ENCODE peak calls at places on chromosome 2, in five cellular contexts. B is cardiac muscle cell, K is astrocyte, E is right lobe of liver, D is upper lobe of right lung. R is an unnamed sample.

GRCh38 chr2:207481924-207482323 is 47.8 kb upstream of the CREB1 start:
- DNase-seq in E (no peak), B (no peak), K (no peak), D (no peak), R (no peak)

GRCh38 chr2:239678186-239678490 is 277.3 kb upstream of the HDAC4 start:
- DNase-seq in K (no peak), B (no peak), D (no peak), E (no peak), R (no peak)

GRCh38 chr2:128464456-128464855 is 145.8 kb upstream of the HS6ST1 start:
- DNase-seq in E (no peak), D (no peak), B (no peak), K (no peak), R (no peak)

GRCh38 chr2:20132990-20133535 is 81.6 kb upstream of the LAPTM4A start:
- DNase-seq in E (no peak), D (no peak), K (no peak), B (no peak), R (no peak)

GRCh38 chr2:239625106-239625845 is 224.5 kb upstream of the HDAC4 start:
- DNase-seq in E (no peak), K (no peak), D (no peak), B (no peak), R (no peak)

GRCh38 chr2:78707776-78708386 is 317.6 kb upstream of the REG3G start:
- DNase-seq in E (no peak), K (no peak), D (no peak), B (no peak), R (no peak)

GRCh38 chr2:41966431-41966893 is 81.4 kb upstream of the PKDCC start:
- DNase-seq in B (peak; percentile 97), D (no peak), E (peak; percentile 80), K (peak; percentile 98), R (peak; percentile 62)

GRCh38 chr2:181790716-181791649 is 100.5 kb upstream of the ITPRID2 start:
- DNase-seq in D (no peak), K (peak; percentile 99), B (peak; percentile 86), E (no peak), R (peak; percentile 93)

GRCh38 chr2:169480079-169480465 is 778 bp downstream of the BBS5 start:
- DNase-seq in E (no peak), K (no peak), D (no peak), B (peak; percentile 24), R (peak; percentile 2)

GRCh38 chr2:175844169-175844568 is 157.9 kb downstream of the LNPK start:
- DNase-seq in B (peak; percentile 7), K (peak; percentile 81), E (no peak), D (no peak), R (peak; percentile 78)

GRCh38 chr2:186105016-186105415 is 366.4 kb downstream of the FSIP2 start:
- DNase-seq in D (no peak), B (no peak), E (no peak), K (peak; percentile 12), R (no peak)

GRCh38 chr2:189221811-189222210 is 42.2 kb upstream of the COL5A2 start:
- DNase-seq in K (peak; percentile 38), B (no peak), E (no peak), D (no peak), R (peak; percentile 54)

GRCh38 chr2:46857871-46858696 is 57.5 kb downstream of the MCFD2 start:
- DNase-seq in B (peak; percentile 91), D (no peak), K (peak; percentile 99), E (no peak), R (no peak)
- TF ChIP-seq CTCF in B (no peak), D (no peak), K (no peak), E (no peak), R (no peak)

GRCh38 chr2:33107690-33108482 is 161.1 kb downstream of the LTBP1 start:
- DNase-seq in D (no peak), E (no peak), B (peak; percentile 25), K (peak; percentile 20), R (no peak)
- H3K27ac ChIP-seq in D (no peak overlapping the region), E (no peak overlapping the region), B (peak overlapping the region; percentile 70), K (peak overlapping the region; percentile 77), R (no peak overlapping the region)

DNA sequence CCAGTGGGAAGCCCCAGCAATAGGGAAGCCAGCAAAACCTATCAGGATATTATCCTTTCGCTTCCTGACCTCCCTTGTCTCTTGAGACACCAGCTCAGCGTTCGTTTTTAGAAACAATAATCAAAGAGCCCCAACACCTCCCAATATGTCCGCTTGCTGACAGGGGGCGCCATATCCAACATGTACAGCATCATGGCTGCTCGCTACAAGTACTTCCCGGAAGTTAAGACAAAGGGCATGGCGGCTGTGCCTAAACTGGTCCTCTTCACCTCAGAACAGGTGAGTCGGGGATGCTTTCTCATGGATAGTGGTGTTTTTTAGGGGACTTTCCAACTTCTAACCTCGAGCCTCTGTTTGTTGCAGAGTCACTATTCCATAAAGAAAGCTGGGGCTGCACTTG is 28.7 kb downstream of the GAD1 start:
- DNase-seq in B (no peak), D (no peak), E (no peak), K (no peak), R (no peak)
- TF ChIP-seq CTCF in B (no peak), D (no peak), E (no peak), K (no peak), R (no peak)

GRCh38 chr2:231397011-231397927 is 1.8 kb downstream of the B3GNT7 start:
- DNase-seq in E (peak; percentile 22), K (no peak), B (no peak), D (no peak), R (no peak)

GRCh38 chr2:231399853-231400667 is 4.5 kb downstream of the B3GNT7 start:
- DNase-seq in K (no peak), E (no peak), D (no peak), B (peak; percentile 53), R (no peak)

GRCh38 chr2:231398585-231398984 is 3.1 kb downstream of the B3GNT7 start:
- DNase-seq in B (no peak), K (no peak), D (no peak), E (peak; percentile 45), R (no peak)

GRCh38 chr2:231397928-231398294 is 2.4 kb downstream of the B3GNT7 start:
- DNase-seq in K (no peak), B (no peak), D (no peak), E (peak; percentile 50), R (no peak)

GRCh38 chr2:231399046-231399852 is 3.7 kb downstream of the B3GNT7 start:
- DNase-seq in B (no peak), K (no peak), D (no peak), E (no peak), R (no peak)
- H3K27ac ChIP-seq in B (peak overlapping the region; percentile 25), K (no peak overlapping the region), D (no peak overlapping the region), E (no peak overlapping the region), R (no peak overlapping the region)

GRCh38 chr2:43226955-43227829 is 786 bp upstream of the ZFP36L2 start:
- DNase-seq in D (peak; percentile 98), E (peak; percentile 98), B (peak; percentile 93), K (peak; percentile 57), R (peak; percentile 70)

GRCh38 chr2:43228782-43229659 is 2.6 kb upstream of the ZFP36L2 start:
- DNase-seq in K (peak; percentile 43), D (no peak), B (peak; percentile 40), E (peak; percentile 31), R (no peak)

GRCh38 chr2:43228341-43228751 is 1.9 kb upstream of the ZFP36L2 start:
- DNase-seq in D (no peak), K (no peak), B (no peak), E (peak; percentile 50), R (no peak)

GRCh38 chr2:43226558-43226954 is at the start of gene ZFP36L2:
- DNase-seq in D (peak; percentile 99), B (peak; percentile 98), E (peak; percentile 99), K (peak; percentile 84), R (peak; percentile 98)

DNA sequence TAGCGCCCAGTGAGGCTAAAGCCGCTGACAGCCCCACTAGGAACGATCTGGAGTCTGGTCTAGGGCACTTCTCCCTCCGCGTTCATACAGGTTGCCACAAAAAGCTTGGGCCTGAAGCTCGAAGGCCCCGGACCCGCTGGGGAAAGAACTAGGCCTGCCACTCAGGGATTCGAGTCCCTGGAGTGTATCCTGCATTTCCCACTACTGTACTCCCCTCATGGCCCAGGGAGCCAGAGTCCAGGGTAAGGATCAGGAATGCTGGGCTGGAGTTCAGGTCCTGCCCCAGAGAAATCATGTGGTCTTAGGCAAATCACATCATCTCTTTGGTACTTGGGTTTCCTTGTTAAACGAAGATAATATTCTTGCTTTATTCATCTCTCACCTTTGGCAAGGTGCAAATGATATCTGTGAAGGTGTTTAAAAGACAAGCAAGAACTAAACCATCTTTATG is 1.4 kb upstream of the ZFP36L2 start:
- DNase-seq in E (no peak), D (no peak), B (no peak), K (no peak), R (peak; percentile 76)
- TF ChIP-seq CTCF in E (peak; percentile 38), D (no peak), B (peak; percentile 23), K (no peak), R (peak; percentile 0)

GRCh38 chr2:9262671-9263171 is 56.1 kb downstream of the ASAP2 start:
- DNase-seq in E (no peak), K (no peak), B (peak; percentile 43), D (no peak), R (no peak)

GRCh38 chr2:9261231-9261883 is 54.7 kb downstream of the ASAP2 start:
- DNase-seq in B (peak; percentile 91), E (no peak), D (no peak), K (no peak), R (no peak)

GRCh38 chr2:9260411-9261037 is 53.9 kb downstream of the ASAP2 start:
- DNase-seq in B (peak; percentile 29), D (no peak), K (no peak), E (no peak), R (no peak)

GRCh38 chr2:9264301-9264700 is 57.7 kb downstream of the ASAP2 start:
- DNase-seq in D (no peak), E (no peak), K (peak; percentile 44), B (no peak), R (no peak)

GRCh38 chr2:9263388-9263787 is 56.8 kb downstream of the ASAP2 start:
- DNase-seq in K (no peak), E (no peak), B (peak; percentile 50), D (peak; percentile 68), R (no peak)
- H3K27ac ChIP-seq in K (peak overlapping the region; percentile 52), E (peak overlapping the region; percentile 40), B (peak overlapping the region; percentile 97), D (peak overlapping the region; percentile 84), R (peak overlapping the region; percentile 56)

R was measured in RWPE1.